ENCODE peak calls at places on chromosomes 7 and 10, in four cellular contexts. N is GM12878, L is mesendoderm, F is pancreas. Y is an unnamed sample.

GRCh38 chr10:32548208-32548607 is 102.3 kb downstream of the CCDC7 start:
- DNase-seq in F (no peak), L (no peak), N (no peak), Y (no peak)

GRCh38 chr7:55420535-55420934 is 55.4 kb downstream of the LANCL2 start:
- DNase-seq in N (no peak), L (no peak), F (no peak), Y (no peak)

GRCh38 chr10:98170249-98171117 is 36.0 kb downstream of the R3HCC1L start:
- DNase-seq in N (peak; percentile 19), F (peak; percentile 24), L (peak; percentile 92), Y (peak; percentile 26)

GRCh38 chr10:59865101-59865500 is 41.3 kb downstream of the CCDC6 start:
- DNase-seq in L (peak; percentile 86), N (no peak), F (peak; percentile 57), Y (no peak)

GRCh38 chr7:102431617-102432298 is 1.6 kb upstream of the ORAI2 start:
- DNase-seq in L (peak; percentile 70), N (no peak), F (no peak), Y (no peak)

GRCh38 chr7:47670738-47671137 is 88.8 kb upstream of the TNS3 start:
- DNase-seq in N (peak; percentile 85), L (no peak), F (no peak), Y (peak; percentile 96)

GRCh38 chr10:69419096-69419760 is 2.5 kb upstream of the TACR2 start:
- DNase-seq in N (no peak), F (no peak), L (no peak), Y (no peak)

GRCh38 chr10:102196893-102197292 is 29.2 kb upstream of the ELOVL3 start:
- DNase-seq in N (no peak), F (no peak), L (no peak), Y (no peak)

GRCh38 chr10:73780301-73780700 is 1.5 kb upstream of the CHCHD1 start:
- DNase-seq in F (no peak), L (no peak), N (no peak), Y (no peak)

GRCh38 chr10:73780966-73781365 is 882 bp upstream of the CHCHD1 start:
- DNase-seq in F (no peak), N (no peak), L (no peak), Y (no peak)

GRCh38 chr10:73781879-73782748 is at the start of gene CHCHD1:
- DNase-seq in F (peak; percentile 86), L (peak; percentile 92), N (peak; percentile 54), Y (peak; percentile 57)

GRCh38 chr10:73781548-73781878 is 335 bp upstream of the CHCHD1 start:
- DNase-seq in L (no peak), N (no peak), F (no peak), Y (no peak)

GRCh38 chr10:73782749-73783085 is 869 bp downstream of the CHCHD1 start:
- DNase-seq in F (no peak), N (no peak), L (no peak), Y (no peak)
- H3K4me3 ChIP-seq in F (peak overlapping the region; percentile 89), N (peak overlapping the region; percentile 91), L (no peak overlapping the region), Y (peak overlapping the region; percentile 93)

DNA sequence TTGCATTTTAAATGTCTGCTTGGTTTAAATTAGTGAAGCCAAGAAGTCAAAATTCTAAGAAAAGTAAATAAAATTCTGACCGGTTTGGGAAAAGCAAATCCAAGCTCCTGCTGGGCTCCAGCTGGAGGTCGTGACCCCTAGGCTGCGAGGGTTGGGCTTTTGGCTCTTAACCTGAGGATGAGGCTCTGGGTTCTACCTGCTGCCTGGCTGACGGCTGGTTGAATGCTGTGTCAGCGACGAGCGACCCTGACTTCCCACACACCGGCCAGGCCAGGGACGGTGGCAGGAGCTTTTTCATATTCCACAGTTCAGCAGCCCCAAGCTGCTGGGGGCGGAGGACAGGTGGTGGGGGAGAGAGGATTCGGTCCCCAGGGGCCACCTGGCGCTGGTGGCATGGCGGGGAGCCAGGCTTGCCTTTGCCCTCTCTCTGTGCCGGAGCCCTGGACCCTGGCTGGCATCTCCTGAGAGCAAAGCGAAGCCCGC is 843 bp upstream of the PLPP4 start:
- DNase-seq in L (peak; percentile 42), N (no peak), F (no peak), Y (no peak)
- H3K4me3 ChIP-seq in L (no peak overlapping the region), N (no peak overlapping the region), F (peak overlapping the region; percentile 41), Y (no peak overlapping the region)

GRCh38 chr10:71216751-71217265 is 4.4 kb downstream of the UNC5B start:
- DNase-seq in N (no peak), L (peak; percentile 53), F (no peak), Y (no peak)

GRCh38 chr10:71218833-71219120 is 6.4 kb downstream of the UNC5B start:
- DNase-seq in N (no peak), L (no peak), F (no peak), Y (no peak)

GRCh38 chr10:71219918-71220688 is 7.7 kb downstream of the UNC5B start:
- DNase-seq in N (no peak), L (no peak), F (no peak), Y (no peak)

GRCh38 chr10:71217266-71218045 is 5.1 kb downstream of the UNC5B start:
- DNase-seq in N (no peak), F (no peak), L (peak; percentile 90), Y (no peak)

DNA sequence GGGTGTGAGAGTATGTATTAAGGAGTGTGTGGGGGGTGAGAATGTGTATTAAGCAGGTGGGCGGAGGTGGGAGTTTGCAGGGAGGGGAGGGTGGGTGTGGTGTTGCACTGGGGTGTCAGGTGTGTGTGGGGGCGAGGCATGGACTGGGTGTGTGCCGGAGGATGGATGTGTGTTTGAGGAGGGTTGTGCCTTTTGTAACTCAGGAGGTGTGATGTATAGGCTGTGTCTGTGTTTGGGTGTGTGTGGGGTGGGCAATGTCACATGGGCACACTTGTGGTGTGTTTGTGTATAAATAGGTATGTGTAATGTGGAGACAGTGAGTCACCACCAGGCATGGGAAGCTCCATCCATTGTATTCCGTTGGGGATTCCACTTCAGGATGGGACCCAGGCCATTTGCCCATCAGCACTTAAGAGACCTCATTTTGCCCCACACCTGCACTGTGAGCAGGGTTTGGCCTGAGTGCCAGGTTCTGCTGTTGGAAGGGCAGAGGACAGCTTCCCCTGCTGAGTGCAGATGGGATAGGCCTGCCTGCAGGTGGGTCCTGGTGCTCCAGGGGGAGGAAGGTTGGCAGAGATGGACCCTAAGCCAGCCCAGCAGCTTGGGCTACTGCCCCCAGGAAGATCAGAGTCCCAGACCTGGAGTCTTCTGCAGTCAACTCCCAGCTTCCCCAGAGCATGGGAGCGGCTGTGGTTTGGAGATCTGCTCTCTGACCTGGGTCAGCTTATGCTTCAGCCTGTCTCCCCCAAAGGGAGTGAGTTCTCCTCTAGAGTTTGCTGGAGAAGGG is 5.9 kb downstream of the UNC5B start:
- DNase-seq in L (peak; percentile 75), N (no peak), F (no peak), Y (no peak)
- H3K4me3 ChIP-seq in L (no peak overlapping the region), N (no peak overlapping the region), F (no peak overlapping the region), Y (no peak overlapping the region)

GRCh38 chr10:119167041-119167440 is 1.5 kb upstream of the SFXN4 start:
- DNase-seq in L (no peak), F (no peak), N (no peak), Y (no peak)

GRCh38 chr10:119165171-119166110 is at the start of gene SFXN4:
- DNase-seq in L (peak; percentile 64), N (peak; percentile 31), F (peak; percentile 74), Y (no peak)

GRCh38 chr10:119166111-119166500 is 592 bp upstream of the SFXN4 start:
- DNase-seq in F (no peak), L (no peak), N (no peak), Y (no peak)

GRCh38 chr10:119162693-119163092 is 2.8 kb downstream of the SFXN4 start:
- DNase-seq in L (no peak), N (no peak), F (no peak), Y (no peak)

GRCh38 chr10:119166564-119166963 is 1.1 kb upstream of the SFXN4 start:
- DNase-seq in F (no peak), L (no peak), N (no peak), Y (no peak)
- H3K4me3 ChIP-seq in F (no peak overlapping the region), L (no peak overlapping the region), N (no peak overlapping the region), Y (no peak overlapping the region)

DNA sequence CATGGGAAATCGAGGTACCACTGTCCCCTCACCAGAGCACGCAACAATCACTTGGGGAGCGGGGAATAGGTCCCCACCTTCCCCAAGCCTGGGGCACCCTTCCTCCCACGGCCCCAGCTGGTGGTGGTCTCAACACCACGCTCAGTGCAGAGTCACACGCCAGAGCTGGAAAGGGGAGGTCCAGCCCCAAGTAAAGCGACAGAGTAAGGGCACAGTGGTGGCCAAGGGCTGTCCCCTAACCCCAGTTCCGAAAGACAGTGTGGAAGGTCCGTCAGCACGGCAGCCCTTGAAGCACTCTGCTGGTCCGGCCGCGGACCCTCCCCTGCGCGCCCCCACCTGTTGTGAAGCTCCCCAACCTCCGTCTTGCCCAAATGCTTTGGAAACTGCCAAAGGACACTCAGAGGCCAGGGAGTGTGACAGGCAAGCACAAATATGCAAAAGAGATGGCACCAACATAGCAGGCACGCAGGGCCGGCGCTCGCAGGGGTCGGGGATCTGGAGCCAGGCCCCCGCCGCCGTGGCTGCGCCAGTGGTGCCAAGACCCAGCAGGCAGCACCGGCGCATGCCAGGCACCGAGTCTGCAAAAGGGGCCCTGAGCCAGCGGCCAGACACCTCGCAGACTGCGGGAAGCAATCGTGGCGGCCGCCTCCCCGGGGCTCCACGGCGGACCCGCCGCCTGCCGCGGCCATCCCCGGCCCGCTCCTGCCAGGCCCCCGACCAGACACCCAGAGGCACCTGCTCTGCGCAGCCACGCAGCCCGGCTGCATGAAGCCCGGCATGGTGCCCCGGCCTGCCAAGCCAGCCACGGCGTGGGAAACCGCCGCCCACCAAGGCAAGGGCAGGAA is 51.6 kb upstream of the SRRM3 start:
- DNase-seq in F (no peak), L (no peak), N (no peak), Y (no peak)
- H3K4me3 ChIP-seq in F (peak overlapping the region; percentile 9), L (no peak overlapping the region), N (no peak overlapping the region), Y (no peak overlapping the region)

GRCh38 chr7:129968592-129969383 is 16.0 kb upstream of the UBE2H start:
- DNase-seq in F (no peak), N (no peak), L (no peak), Y (no peak)

GRCh38 chr7:129975309-129975708 is 22.5 kb upstream of the UBE2H start:
- DNase-seq in N (no peak), L (no peak), F (peak; percentile 63), Y (no peak)

GRCh38 chr7:129970816-129971215 is 18.1 kb upstream of the UBE2H start:
- DNase-seq in N (no peak), L (no peak), F (no peak), Y (no peak)

DNA sequence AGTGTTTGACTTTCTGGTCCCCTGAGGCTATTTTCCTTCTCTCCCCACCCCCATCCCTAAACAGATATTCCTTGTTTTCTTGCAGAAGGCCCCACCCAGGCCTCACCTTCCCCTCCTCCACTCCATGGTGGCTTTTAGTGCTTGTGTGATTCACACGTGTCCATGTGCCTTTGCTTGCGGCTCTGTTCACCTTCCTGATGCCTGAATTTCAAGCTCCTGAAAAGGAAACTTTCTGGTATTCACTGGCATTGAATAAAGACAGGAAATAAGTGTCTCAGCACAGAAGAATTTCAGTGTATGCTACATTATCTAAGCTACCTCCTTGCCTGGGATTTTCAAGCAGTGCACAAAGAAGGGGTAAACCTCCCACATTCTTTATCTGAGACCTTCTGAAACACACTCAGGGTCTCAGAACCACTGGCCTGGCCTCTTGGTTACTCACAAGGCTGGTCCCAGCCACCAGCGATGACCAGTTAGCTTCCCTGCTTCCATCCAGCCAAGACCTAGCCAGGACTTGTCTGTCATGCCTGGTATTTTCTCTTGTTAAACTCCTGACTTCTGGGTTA is 17.2 kb upstream of the UBE2H start:
- DNase-seq in L (peak; percentile 88), N (no peak), F (no peak), Y (no peak)
- H3K4me3 ChIP-seq in L (no peak overlapping the region), N (no peak overlapping the region), F (no peak overlapping the region), Y (no peak overlapping the region)

DNA sequence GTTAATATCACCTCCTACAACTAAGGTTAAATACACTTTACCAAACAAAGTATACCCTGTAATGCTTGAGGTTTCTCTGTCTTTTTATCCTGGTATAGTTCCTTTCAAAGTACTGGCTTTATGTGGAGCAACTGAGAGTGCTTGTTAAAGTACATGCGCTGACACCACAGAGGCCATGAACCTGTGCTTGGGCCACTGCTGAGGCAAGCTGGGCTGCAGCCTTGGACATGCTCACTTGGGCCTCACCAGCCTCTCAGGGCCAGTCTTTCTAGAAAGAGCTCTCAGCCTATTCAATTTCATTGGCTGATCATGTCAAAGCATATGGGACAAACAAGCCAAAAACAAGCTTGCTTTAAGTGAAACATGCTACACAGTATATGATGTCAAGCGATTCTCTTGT is 126.1 kb upstream of the DNAJB12 start:
- DNase-seq in N (no peak), F (no peak), L (no peak), Y (no peak)
- H3K4me3 ChIP-seq in N (no peak overlapping the region), F (no peak overlapping the region), L (no peak overlapping the region), Y (no peak overlapping the region)

Y was measured in GM12864.